ENCODE peak calls at places on chromosome 21, in ten cellular contexts. O is stimulated activated CD8-positive, alpha-beta memory T cell treated with anti-CD3 and anti-CD28 coated beads, Interleukin-12 subunit alpha, Interleukin-12 subunit beta, amount 100 ng/mL, for 4 hours; Y is mucosa of gallbladder; W is AG08395; P is stimulated activated CD4-positive, alpha-beta T cell treated with anti-CD3 and anti-CD28 coated beads, Interleukin-1b, Interleukin-23, amount 100 ng/mL, for 24 hours; K is brain microvascular endothelial cell; S is EH; D is iPS-NIHi11; H is pancreas; R is left ventricle myocardium inferior. V is an unnamed sample.

GRCh38 chr21:29168874-29169273 is 38.4 kb downstream of the MAP3K7CL start:
- DNase-seq in O (no peak), Y (no peak), W (no peak), P (no peak), K (no peak), S (no peak), D (no peak), H (no peak), R (no peak), V (no peak)

GRCh38 chr21:37758997-37759396 is 157.3 kb downstream of the KCNJ6 start:
- DNase-seq in O (no peak), Y (no peak), W (peak), P (no peak), K (peak), S (peak), D (peak), H (no peak), R (no peak), V (no peak)

GRCh38 chr21:46457801-46458314 is 833 bp upstream of the DIP2A start:
- DNase-seq in O (no peak), Y (peak), W (peak), P (no peak), K (peak), S (peak), D (peak), H (peak), R (peak), V (peak)

GRCh38 chr21:38610573-38611251 is 112.4 kb upstream of the ERG start:
- DNase-seq in O (no peak), Y (no peak), W (no peak), P (no peak), K (no peak), S (no peak), D (no peak), H (no peak), R (no peak), V (no peak)

GRCh38 chr21:42195378-42196031 is 23.4 kb upstream of the ABCG1 start:
- DNase-seq in O (no peak), Y (peak), W (no peak), P (no peak), K (peak), S (peak), D (no peak), H (no peak), R (peak), V (no peak)

GRCh38 chr21:41752231-41752681 is 14.6 kb downstream of the RIPK4 start:
- DNase-seq in O (no peak), Y (no peak), W (peak), P (no peak), K (no peak), S (peak), D (no peak), H (no peak), R (no peak), V (no peak)

GRCh38 chr21:42193131-42193671 is 25.7 kb upstream of the ABCG1 start:
- DNase-seq in O (peak), Y (peak), W (no peak), P (no peak), K (peak), S (no peak), D (no peak), H (no peak), R (no peak), V (no peak)

GRCh38 chr21:42655797-42656770 is 2.7 kb downstream of the PDE9A start:
- DNase-seq in O (no peak), Y (no peak), W (no peak), P (no peak), K (no peak), S (no peak), D (no peak), H (no peak), R (no peak), V (peak)

GRCh38 chr21:36663033-36663855 is 35.7 kb upstream of the SIM2 start:
- DNase-seq in O (no peak), Y (no peak), W (no peak), P (no peak), K (no peak), S (peak), D (no peak), H (no peak), R (no peak), V (no peak)

GRCh38 chr21:32414579-32415358 is 2.3 kb downstream of the EVA1C start:
- DNase-seq in O (no peak), Y (no peak), W (peak), P (no peak), K (no peak), S (peak), D (no peak), H (no peak), R (no peak), V (no peak)

GRCh38 chr21:42558846-42559245 is 45.2 kb downstream of the SLC37A1 start:
- DNase-seq in O (no peak), Y (no peak), W (no peak), P (no peak), K (no peak), S (no peak), D (no peak), H (no peak), R (no peak), V (peak)

GRCh38 chr21:37582613-37583012 is 216.0 kb downstream of the DYRK1A start:
- DNase-seq in O (no peak), Y (peak), W (peak), P (no peak), K (peak), S (peak), D (peak), H (no peak), R (no peak), V (no peak)

GRCh38 chr21:16568661-16569060 is 838.9 kb downstream of the USP25 start:
- DNase-seq in O (no peak), Y (no peak), W (no peak), P (no peak), K (no peak), S (no peak), D (no peak), H (no peak), R (no peak), V (no peak)

GRCh38 chr21:46144464-46145070 is 10.8 kb downstream of the FTCD start:
- DNase-seq in O (no peak), Y (no peak), W (no peak), P (no peak), K (no peak), S (no peak), D (no peak), H (peak), R (no peak), V (no peak)

V was measured in left colon.